ENCODE peak calls at places on chromosome 3, in nine cellular contexts. One of them, this sample, is unnamed.

GRCh38 chr3:5806192-5806591 is 618.7 kb downstream of the EDEM1 start:
- DNase-seq in activated T-cell treated with anti-CD3 and anti-CD28 coated beads for 4 hours: no peak
- DNase-seq in cardiac muscle cell: peak
- DNase-seq in fibroblast of pulmonary artery: no peak
- DNase-seq in NCI-H2029: no peak
- DNase-seq in non-pigmented ciliary epithelial cell: no peak
- DNase-seq in AG08396: no peak
- DNase-seq in heart left ventricle: no peak
- DNase-seq in brain microvascular endothelial cell: no peak
- DNase-seq in this sample: no peak

GRCh38 chr3:12921736-12922135 is 80.4 kb upstream of the RPL32 start:
- DNase-seq in activated T-cell treated with anti-CD3 and anti-CD28 coated beads for 4 hours: no peak
- DNase-seq in brain microvascular endothelial cell: no peak
- DNase-seq in AG08396: no peak
- DNase-seq in heart left ventricle: no peak
- DNase-seq in non-pigmented ciliary epithelial cell: no peak
- DNase-seq in fibroblast of pulmonary artery: no peak
- DNase-seq in cardiac muscle cell: no peak
- DNase-seq in NCI-H2029: no peak
- DNase-seq in this sample: no peak

GRCh38 chr3:124620600-124621063 is 109.6 kb upstream of the UMPS start:
- DNase-seq in heart left ventricle: peak
- DNase-seq in fibroblast of pulmonary artery: peak
- DNase-seq in activated T-cell treated with anti-CD3 and anti-CD28 coated beads for 4 hours: peak
- DNase-seq in AG08396: no peak
- DNase-seq in cardiac muscle cell: no peak
- DNase-seq in brain microvascular endothelial cell: peak
- DNase-seq in non-pigmented ciliary epithelial cell: no peak
- DNase-seq in NCI-H2029: no peak
- DNase-seq in this sample: no peak

GRCh38 chr3:15284121-15284889 is 48.1 kb downstream of the SH3BP5 start:
- DNase-seq in activated T-cell treated with anti-CD3 and anti-CD28 coated beads for 4 hours: no peak
- DNase-seq in AG08396: no peak
- DNase-seq in cardiac muscle cell: peak
- DNase-seq in NCI-H2029: peak
- DNase-seq in brain microvascular endothelial cell: no peak
- DNase-seq in non-pigmented ciliary epithelial cell: no peak
- DNase-seq in heart left ventricle: peak
- DNase-seq in fibroblast of pulmonary artery: peak
- DNase-seq in this sample: no peak

GRCh38 chr3:153631664-153632063 is 469.6 kb downstream of the RAP2B start:
- DNase-seq in activated T-cell treated with anti-CD3 and anti-CD28 coated beads for 4 hours: no peak
- DNase-seq in brain microvascular endothelial cell: no peak
- DNase-seq in AG08396: no peak
- DNase-seq in NCI-H2029: no peak
- DNase-seq in non-pigmented ciliary epithelial cell: no peak
- DNase-seq in cardiac muscle cell: no peak
- DNase-seq in heart left ventricle: no peak
- DNase-seq in fibroblast of pulmonary artery: no peak
- DNase-seq in this sample: no peak

GRCh38 chr3:137582484-137582883 is 181.6 kb upstream of the SOX14 start:
- DNase-seq in heart left ventricle: no peak
- DNase-seq in non-pigmented ciliary epithelial cell: no peak
- DNase-seq in brain microvascular endothelial cell: no peak
- DNase-seq in cardiac muscle cell: no peak
- DNase-seq in AG08396: no peak
- DNase-seq in activated T-cell treated with anti-CD3 and anti-CD28 coated beads for 4 hours: no peak
- DNase-seq in NCI-H2029: no peak
- DNase-seq in fibroblast of pulmonary artery: no peak
- DNase-seq in this sample: no peak

GRCh38 chr3:24793896-24794295 is 299.2 kb upstream of the THRB start:
- DNase-seq in NCI-H2029: no peak
- DNase-seq in fibroblast of pulmonary artery: no peak
- DNase-seq in brain microvascular endothelial cell: no peak
- DNase-seq in AG08396: no peak
- DNase-seq in heart left ventricle: no peak
- DNase-seq in activated T-cell treated with anti-CD3 and anti-CD28 coated beads for 4 hours: no peak
- DNase-seq in non-pigmented ciliary epithelial cell: no peak
- DNase-seq in cardiac muscle cell: no peak
- DNase-seq in this sample: no peak

GRCh38 chr3:188197388-188197847 is 43.5 kb downstream of the LPP start:
- DNase-seq in non-pigmented ciliary epithelial cell: no peak
- DNase-seq in NCI-H2029: no peak
- DNase-seq in activated T-cell treated with anti-CD3 and anti-CD28 coated beads for 4 hours: no peak
- DNase-seq in fibroblast of pulmonary artery: no peak
- DNase-seq in brain microvascular endothelial cell: no peak
- DNase-seq in AG08396: no peak
- DNase-seq in heart left ventricle: peak
- DNase-seq in cardiac muscle cell: peak
- DNase-seq in this sample: no peak

GRCh38 chr3:13087320-13087985 is 14.2 kb upstream of the IQSEC1 start:
- DNase-seq in brain microvascular endothelial cell: no peak
- DNase-seq in activated T-cell treated with anti-CD3 and anti-CD28 coated beads for 4 hours: no peak
- DNase-seq in cardiac muscle cell: no peak
- DNase-seq in AG08396: no peak
- DNase-seq in non-pigmented ciliary epithelial cell: no peak
- DNase-seq in fibroblast of pulmonary artery: no peak
- DNase-seq in heart left ventricle: no peak
- DNase-seq in NCI-H2029: no peak
- DNase-seq in this sample: no peak

GRCh38 chr3:42175841-42176240 is 84.7 kb downstream of the TRAK1 start:
- DNase-seq in non-pigmented ciliary epithelial cell: no peak
- DNase-seq in NCI-H2029: peak
- DNase-seq in AG08396: no peak
- DNase-seq in fibroblast of pulmonary artery: no peak
- DNase-seq in activated T-cell treated with anti-CD3 and anti-CD28 coated beads for 4 hours: no peak
- DNase-seq in cardiac muscle cell: no peak
- DNase-seq in brain microvascular endothelial cell: no peak
- DNase-seq in heart left ventricle: no peak
- DNase-seq in this sample: no peak

GRCh38 chr3:66703501-66703900 is 202.7 kb upstream of the LRIG1 start:
- DNase-seq in fibroblast of pulmonary artery: peak
- DNase-seq in brain microvascular endothelial cell: no peak
- DNase-seq in NCI-H2029: no peak
- DNase-seq in cardiac muscle cell: no peak
- DNase-seq in AG08396: no peak
- DNase-seq in activated T-cell treated with anti-CD3 and anti-CD28 coated beads for 4 hours: no peak
- DNase-seq in non-pigmented ciliary epithelial cell: no peak
- DNase-seq in heart left ventricle: no peak
- DNase-seq in this sample: no peak

This sample was measured in amygdala.